ENCODE peak calls at places on chromosomes 16 and 17, in nine cellular contexts. U is sigmoid colon, O is IMR-90, K is stomach, Q is gastrocnemius medialis, F is adrenal gland, E is body of pancreas, G is transverse colon, N is ovary. A is an unnamed sample.

GRCh38 chr17:7204828-7205461 is 14.7 kb downstream of the DLG4 start:
- DNase-seq in U (peak; percentile 94), O (peak; percentile 85), K (peak; percentile 80), Q (peak; percentile 33), F (peak; percentile 93), E (peak; percentile 73), G (peak; percentile 87), N (peak; percentile 96), A (peak; percentile 96)

GRCh38 chr17:51617876-51618455 is 357.6 kb downstream of the UTP18 start:
- DNase-seq in U (no peak), O (no peak), K (no peak), Q (no peak), F (no peak), E (no peak), G (no peak), N (no peak), A (no peak)

GRCh38 chr17:61926831-61927210 is 961 bp downstream of the INTS2 start:
- DNase-seq in U (no peak), O (peak; percentile 61), K (no peak), Q (no peak), F (no peak), E (no peak), G (no peak), N (no peak), A (no peak)

GRCh38 chr16:46859719-46860152 is 24.4 kb upstream of the GPT2 start:
- DNase-seq in U (no peak), O (peak; percentile 91), K (peak; percentile 56), Q (no peak), F (peak; percentile 78), E (no peak), G (peak; percentile 59), N (no peak), A (peak; percentile 62)

GRCh38 chr17:81429813-81430510 is 34.7 kb downstream of the BAHCC1 start:
- DNase-seq in U (no peak), O (no peak), K (no peak), Q (no peak), F (no peak), E (no peak), G (no peak), N (peak; percentile 76), A (no peak)

GRCh38 chr16:53216798-53217197 is 162.0 kb downstream of the CHD9 start:
- DNase-seq in U (no peak), O (no peak), K (no peak), Q (no peak), F (no peak), E (no peak), G (no peak), N (no peak), A (no peak)

GRCh38 chr17:4719684-4720221 is 9.3 kb downstream of the ARRB2 start:
- DNase-seq in U (no peak), O (no peak), K (peak; percentile 75), Q (no peak), F (peak; percentile 82), E (peak; percentile 60), G (no peak), N (peak; percentile 62), A (no peak)

GRCh38 chr17:2482218-2482617 is 29.5 kb downstream of the METTL16 start:
- DNase-seq in U (no peak), O (no peak), K (no peak), Q (no peak), F (no peak), E (no peak), G (no peak), N (no peak), A (no peak)

GRCh38 chr16:2511128-2511785 is 2.5 kb upstream of the ATP6V0C start:
- DNase-seq in U (peak; percentile 95), O (peak; percentile 71), K (peak; percentile 58), Q (no peak), F (peak; percentile 93), E (peak; percentile 41), G (peak; percentile 71), N (peak; percentile 85), A (no peak)

GRCh38 chr16:55323637-55324490 is at the start of gene IRX6:
- DNase-seq in U (no peak), O (no peak), K (no peak), Q (no peak), F (peak; percentile 39), E (no peak), G (no peak), N (peak; percentile 61), A (no peak)

GRCh38 chr17:46020023-46020735 is 21.1 kb downstream of the STH start:
- DNase-seq in U (peak; percentile 50), O (no peak), K (no peak), Q (no peak), F (peak; percentile 67), E (no peak), G (peak; percentile 33), N (peak; percentile 7), A (peak; percentile 76)

GRCh38 chr16:70676571-70677498 is 9.0 kb downstream of the MTSS2 start:
- DNase-seq in U (peak; percentile 68), O (no peak), K (no peak), Q (no peak), F (no peak), E (no peak), G (no peak), N (peak; percentile 35), A (no peak)

GRCh38 chr16:31436221-31437045 is 6.2 kb downstream of the ZNF843 start:
- DNase-seq in U (peak; percentile 34), O (no peak), K (no peak), Q (no peak), F (no peak), E (no peak), G (no peak), N (no peak), A (no peak)

DNA sequence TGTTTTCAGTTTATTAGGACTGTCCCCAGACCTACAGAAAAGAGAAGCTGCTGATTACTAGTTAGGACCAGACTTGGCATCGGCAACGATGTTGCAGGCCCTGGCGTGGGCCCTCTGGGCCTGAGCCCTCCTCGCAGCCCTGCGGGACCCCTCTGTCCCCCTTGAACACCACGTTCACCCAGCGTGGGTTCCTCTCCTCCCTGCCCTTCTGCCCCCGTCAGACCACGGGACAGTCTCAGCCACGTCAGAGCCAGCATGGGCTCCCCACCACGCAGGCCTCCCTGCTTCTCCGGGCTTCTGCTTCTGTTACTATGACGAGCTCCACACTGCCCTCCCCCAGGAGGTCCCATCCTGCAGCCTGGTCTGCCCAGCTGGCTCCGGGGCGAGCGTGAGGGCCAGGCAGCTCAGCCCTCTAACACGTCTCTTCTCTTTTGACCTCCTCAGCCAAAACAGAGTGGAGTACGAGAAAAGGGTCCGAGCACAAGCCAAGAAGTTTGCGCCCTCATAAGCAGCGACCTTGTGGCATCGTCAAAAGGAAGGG is 9.1 kb upstream of the BAIAP3 start:
- DNase-seq in U (no peak), O (no peak), K (no peak), Q (no peak), F (no peak), E (no peak), G (no peak), N (no peak), A (no peak)
- TF ChIP-seq POLR2A in U (no peak), O (no peak), K (no peak), Q (no peak), F (no peak), E (no peak), G (no peak), N (no peak), A (no peak)

GRCh38 chr16:346587-346986 is 5.9 kb downstream of the AXIN1 start:
- DNase-seq in U (no peak), O (peak; percentile 68), K (no peak), Q (no peak), F (no peak), E (no peak), G (no peak), N (no peak), A (no peak)
- H3K4me1 ChIP-seq in U (no peaks in the 10 kb centered on the region), O (peaks cover 7% of the 10 kb centered on the region), K (peaks cover 6% of the 10 kb centered on the region), Q (peaks cover 8% of the 10 kb centered on the region), F (peaks cover 33% of the 10 kb centered on the region), E (peaks cover 7% of the 10 kb centered on the region), G (no peaks in the 10 kb centered on the region), N (peaks cover 4% of the 10 kb centered on the region), A (peaks cover 20% of the 10 kb centered on the region)

GRCh38 chr16:74431516-74431915 is 10.2 kb upstream of the CLEC18B start:
- DNase-seq in U (no peak), O (no peak), K (no peak), Q (no peak), F (no peak), E (no peak), G (no peak), N (no peak), A (no peak)
- TF ChIP-seq CTCF in U (no peak), O (no peak), K (no peak), Q (no peak), F (no peak), E (no peak), G (no peak), N (no peak), A (no peak)

DNA sequence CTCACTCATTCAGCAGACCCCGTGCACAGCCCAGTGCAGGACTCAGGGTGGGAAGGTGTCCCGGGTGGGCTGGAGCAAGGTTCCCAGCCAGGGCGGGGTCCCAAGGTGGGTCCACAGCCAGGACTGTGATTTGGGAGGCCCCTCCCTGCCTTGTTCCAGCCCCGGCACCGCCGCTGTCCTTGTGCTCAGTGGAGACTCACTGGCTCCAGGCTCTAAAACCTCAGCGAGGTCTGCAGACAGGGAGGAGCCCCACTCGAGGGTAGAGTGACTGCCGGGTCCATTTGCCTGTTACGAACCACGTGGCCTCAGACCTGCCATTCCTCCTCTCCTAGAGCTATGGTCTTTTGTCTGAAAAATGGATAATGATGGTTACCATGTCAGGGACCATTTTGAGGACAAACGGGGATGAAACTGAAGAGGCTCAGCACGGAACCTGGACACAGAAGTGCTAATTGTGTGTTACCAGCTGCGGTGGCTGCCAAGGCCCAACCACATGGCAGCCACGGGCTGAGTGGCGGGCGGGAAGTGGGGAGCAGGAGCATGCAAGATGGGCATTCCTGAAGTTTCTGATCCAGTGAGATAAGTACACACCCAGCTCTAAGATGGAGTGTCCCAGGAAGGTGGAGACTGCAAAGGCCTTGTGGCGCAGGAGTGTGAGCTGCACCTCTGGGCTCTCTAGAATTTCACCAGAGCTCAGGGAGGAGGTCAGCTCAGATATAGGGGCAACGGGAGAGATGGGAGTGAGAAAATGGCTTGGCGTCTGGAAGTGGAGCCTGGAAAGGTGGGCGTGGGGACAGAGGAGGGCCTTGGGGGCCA is 317.6 kb downstream of the SEC14L1 start:
- DNase-seq in U (no peak), O (no peak), K (no peak), Q (no peak), F (no peak), E (no peak), G (no peak), N (no peak), A (no peak)
- TF ChIP-seq POLR2A in U (no peak), O (no peak), K (no peak), Q (no peak), F (no peak), E (no peak), G (no peak), N (no peak), A (no peak)

GRCh38 chr16:84507011-84507982 is 2.8 kb upstream of the MEAK7 start:
- DNase-seq in U (no peak), O (no peak), K (no peak), Q (no peak), F (no peak), E (no peak), G (peak; percentile 35), N (peak; percentile 41), A (peak; percentile 82)
- H3K4me1 ChIP-seq in U (no peaks in the 10 kb centered on the region), O (peaks cover 11% of the 10 kb centered on the region), K (peaks cover 18% of the 10 kb centered on the region), Q (peaks cover 33% of the 10 kb centered on the region), F (peaks cover 21% of the 10 kb centered on the region), E (peaks cover 26% of the 10 kb centered on the region), G (peaks cover 14% of the 10 kb centered on the region), N (peaks cover 14% of the 10 kb centered on the region), A (peaks cover 28% of the 10 kb centered on the region)

GRCh38 chr17:17387461-17388362 is 84.5 kb downstream of the NT5M start:
- DNase-seq in U (no peak), O (no peak), K (peak; percentile 69), Q (no peak), F (no peak), E (peak; percentile 81), G (peak; percentile 77), N (no peak), A (peak; percentile 77)
- TF ChIP-seq CTCF in U (no peak), O (no peak), K (no peak), Q (no peak), F (no peak), E (peak; percentile 95), G (peak; percentile 97), N (no peak), A (no peak)

A was measured in Peyer's patch.